ENCODE peak calls at places on chromosomes 16 and 17, in seven cellular contexts. I is OCI-LY7, C is fibroblast of the aortic adventitia, M is kidney, H is endodermal cell, X is psoas muscle, Z is cardiac muscle cell. D is an unnamed sample.

GRCh38 chr16:24508614-24509013 is 30.8 kb upstream of the RBBP6 start:
- DNase-seq in I (no peak), C (peak), M (no peak), H (no peak), X (no peak), Z (no peak), D (peak)

GRCh38 chr17:57995076-57995956 is 7.3 kb upstream of the VEZF1 start:
- DNase-seq in I (peak), C (peak), M (no peak), H (peak), X (peak), Z (peak), D (no peak)

GRCh38 chr16:46747777-46748651 is at the start of gene MYLK3:
- DNase-seq in I (no peak), C (no peak), M (no peak), H (peak), X (no peak), Z (peak), D (no peak)

GRCh38 chr16:59988591-59988990 is 1254.5 kb upstream of the GOT2 start:
- DNase-seq in I (no peak), C (no peak), M (no peak), H (no peak), X (no peak), Z (no peak), D (no peak)

GRCh38 chr17:21029032-21029431 is 13.8 kb downstream of the USP22 start:
- DNase-seq in I (no peak), C (peak), M (no peak), H (peak), X (peak), Z (no peak), D (peak)

GRCh38 chr17:249236-249993 is 68.0 kb upstream of the DOC2B start:
- DNase-seq in I (no peak), C (no peak), M (peak), H (no peak), X (no peak), Z (no peak), D (no peak)

GRCh38 chr17:48596735-48597491 is 3.3 kb upstream of the HOXB5 start:
- DNase-seq in I (no peak), C (no peak), M (peak), H (no peak), X (no peak), Z (no peak), D (no peak)

GRCh38 chr16:57892041-57892440 is 78.9 kb downstream of the CNGB1 start:
- DNase-seq in I (no peak), C (peak), M (no peak), H (no peak), X (no peak), Z (no peak), D (peak)

GRCh38 chr16:86050591-86051375 is 151.8 kb downstream of the IRF8 start:
- DNase-seq in I (no peak), C (no peak), M (peak), H (peak), X (no peak), Z (peak), D (no peak)

GRCh38 chr16:9039208-9039607 is 52.2 kb upstream of the HAPSTR1 start:
- DNase-seq in I (peak), C (peak), M (no peak), H (no peak), X (no peak), Z (peak), D (no peak)

GRCh38 chr17:43615330-43615729 is 46.4 kb downstream of the MEOX1 start:
- DNase-seq in I (no peak), C (peak), M (no peak), H (no peak), X (peak), Z (no peak), D (no peak)

GRCh38 chr16:8998114-8998513 is 34.4 kb upstream of the USP7 start:
- DNase-seq in I (no peak), C (peak), M (peak), H (no peak), X (no peak), Z (no peak), D (no peak)

GRCh38 chr17:7146115-7146514 is 31.5 kb upstream of the ASGR2 start:
- DNase-seq in I (no peak), C (peak), M (peak), H (peak), X (no peak), Z (no peak), D (no peak)

GRCh38 chr17:76732734-76733617 is 4.2 kb downstream of the SRSF2 start:
- DNase-seq in I (peak), C (peak), M (no peak), H (peak), X (no peak), Z (no peak), D (no peak)

GRCh38 chr17:76734080-76734840 is 2.9 kb downstream of the SRSF2 start:
- DNase-seq in I (peak), C (peak), M (no peak), H (no peak), X (no peak), Z (no peak), D (no peak)

GRCh38 chr17:76735586-76736348 is 1.4 kb downstream of the SRSF2 start:
- DNase-seq in I (peak), C (no peak), M (no peak), H (no peak), X (no peak), Z (no peak), D (no peak)

GRCh38 chr17:76735006-76735405 is 2.1 kb downstream of the SRSF2 start:
- DNase-seq in I (peak), C (peak), M (no peak), H (no peak), X (no peak), Z (no peak), D (no peak)

DNA sequence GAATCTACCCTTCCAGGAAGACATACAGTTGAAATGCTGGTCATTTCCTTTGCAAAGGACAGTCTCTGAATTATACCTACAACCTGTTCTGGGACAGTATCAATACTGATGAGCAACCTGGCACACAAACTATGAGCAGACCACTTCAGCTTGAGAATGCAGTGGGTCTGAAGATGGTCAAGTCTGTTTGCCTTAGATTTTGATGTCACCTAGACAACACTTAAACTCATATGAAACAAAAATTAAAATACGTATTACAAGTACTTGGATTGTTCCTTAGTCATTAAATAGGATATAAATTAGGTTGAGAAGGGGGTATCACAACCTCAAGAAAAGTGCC is 3.5 kb downstream of the SRSF2 start:
- DNase-seq in I (no peak), C (no peak), M (no peak), H (no peak), X (no peak), Z (no peak), D (no peak)
- H3K4me3 ChIP-seq in I (peak), C (peak), M (no peak), H (peak), X (peak), Z (peak), D (no peak)

GRCh38 chr17:81863123-81863675 is 2.9 kb upstream of the P4HB start:
- DNase-seq in I (no peak), C (peak), M (no peak), H (no peak), X (no peak), Z (no peak), D (no peak)
- H3K4me3 ChIP-seq in I (peak), C (no peak), M (no peak), H (peak), X (no peak), Z (no peak), D (no peak)

GRCh38 chr16:67173323-67173722 is 3.0 kb downstream of the NOL3 start:
- DNase-seq in I (no peak), C (no peak), M (no peak), H (peak), X (no peak), Z (no peak), D (no peak)

GRCh38 chr16:67170168-67170947 is at the start of gene NOL3:
- DNase-seq in I (no peak), C (peak), M (peak), H (peak), X (peak), Z (peak), D (peak)

GRCh38 chr16:67169642-67170167 is 633 bp upstream of the NOL3 start:
- DNase-seq in I (peak), C (no peak), M (no peak), H (peak), X (no peak), Z (peak), D (no peak)

GRCh38 chr16:67169011-67169451 is 1.3 kb upstream of the NOL3 start:
- DNase-seq in I (no peak), C (no peak), M (no peak), H (peak), X (no peak), Z (no peak), D (no peak)

DNA sequence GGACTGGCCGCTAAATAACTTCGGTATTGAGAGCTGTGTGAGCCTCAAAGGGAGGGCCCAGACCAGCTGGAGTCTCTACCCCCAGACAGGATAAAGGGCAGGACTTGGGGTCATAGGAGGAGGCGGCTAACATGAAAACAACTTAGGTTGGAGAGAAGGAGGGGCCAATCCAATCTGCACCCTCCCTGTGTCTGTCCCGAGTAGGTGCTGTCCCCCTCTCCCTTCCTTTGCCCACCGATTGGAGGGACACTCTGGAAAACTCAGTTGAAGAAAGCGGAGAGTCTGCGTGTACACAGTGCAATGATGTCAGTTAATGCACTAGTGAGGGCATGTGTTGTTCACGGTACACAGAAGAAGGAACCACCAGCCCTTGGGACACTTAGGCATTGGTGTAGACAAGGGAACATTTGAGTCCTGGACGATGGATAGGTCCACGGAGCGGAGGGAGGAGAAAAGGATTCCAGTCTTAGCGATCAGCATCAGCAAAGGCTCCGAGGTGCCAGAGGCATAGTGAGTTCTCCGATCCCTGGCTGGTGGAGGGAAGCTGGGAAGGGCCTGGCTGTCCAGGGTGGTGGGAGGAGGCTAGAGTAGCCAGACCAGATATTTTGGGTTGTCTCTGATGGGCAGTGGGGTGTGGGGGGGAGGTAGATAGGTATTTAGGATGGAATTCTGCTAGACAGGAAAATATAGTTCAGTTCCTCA is 761 bp downstream of the NOL3 start:
- DNase-seq in I (no peak), C (peak), M (peak), H (peak), X (no peak), Z (no peak), D (no peak)
- H3K4me3 ChIP-seq in I (peak), C (peak), M (peak), H (peak), X (peak), Z (peak), D (peak)

DNA sequence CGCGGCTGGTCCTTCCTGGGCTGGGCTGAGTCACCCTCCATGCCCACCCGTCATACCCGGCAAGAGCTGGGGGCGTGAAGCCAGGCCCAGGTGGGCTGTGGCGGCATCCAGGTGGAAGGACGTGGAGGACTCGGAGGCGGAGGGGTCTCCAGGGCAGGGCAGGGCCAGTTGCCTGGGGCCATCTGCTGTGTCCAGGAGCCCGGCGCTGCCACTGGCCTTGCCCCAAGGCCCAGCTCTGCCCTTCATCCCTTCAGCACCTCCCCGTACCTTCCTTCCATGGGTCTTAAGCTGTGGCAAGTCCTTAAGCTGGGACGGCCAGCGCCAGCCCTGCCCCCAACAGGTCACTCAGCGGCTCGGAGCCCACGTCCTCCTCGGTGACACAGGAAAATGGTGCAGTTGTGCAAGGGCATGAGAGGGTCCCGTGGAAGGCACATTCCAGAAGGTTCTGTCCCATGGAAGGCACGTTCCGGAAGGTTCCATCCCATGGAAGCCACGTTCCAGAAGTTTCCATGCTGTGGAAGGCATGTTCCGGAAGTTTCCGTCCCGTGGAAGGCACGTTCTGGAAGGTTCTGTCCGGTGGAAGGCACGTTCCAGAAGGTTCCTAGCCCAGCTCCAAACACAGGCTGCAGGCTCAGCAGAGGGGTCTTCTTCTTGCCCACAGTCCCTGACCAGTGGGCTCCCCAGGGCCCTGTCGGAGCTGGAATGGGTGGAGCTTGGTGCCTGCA is 10.4 kb upstream of the CDH15 start:
- DNase-seq in I (no peak), C (no peak), M (no peak), H (no peak), X (no peak), Z (no peak), D (no peak)
- H3K4me3 ChIP-seq in I (no peak), C (no peak), M (no peak), H (no peak), X (no peak), Z (no peak), D (no peak)

GRCh38 chr16:81319221-81319912 is 4.6 kb downstream of the GAN start:
- DNase-seq in I (no peak), C (peak), M (no peak), H (peak), X (no peak), Z (peak), D (no peak)
- H3K4me3 ChIP-seq in I (no peak), C (peak), M (no peak), H (no peak), X (no peak), Z (peak), D (no peak)

DNA sequence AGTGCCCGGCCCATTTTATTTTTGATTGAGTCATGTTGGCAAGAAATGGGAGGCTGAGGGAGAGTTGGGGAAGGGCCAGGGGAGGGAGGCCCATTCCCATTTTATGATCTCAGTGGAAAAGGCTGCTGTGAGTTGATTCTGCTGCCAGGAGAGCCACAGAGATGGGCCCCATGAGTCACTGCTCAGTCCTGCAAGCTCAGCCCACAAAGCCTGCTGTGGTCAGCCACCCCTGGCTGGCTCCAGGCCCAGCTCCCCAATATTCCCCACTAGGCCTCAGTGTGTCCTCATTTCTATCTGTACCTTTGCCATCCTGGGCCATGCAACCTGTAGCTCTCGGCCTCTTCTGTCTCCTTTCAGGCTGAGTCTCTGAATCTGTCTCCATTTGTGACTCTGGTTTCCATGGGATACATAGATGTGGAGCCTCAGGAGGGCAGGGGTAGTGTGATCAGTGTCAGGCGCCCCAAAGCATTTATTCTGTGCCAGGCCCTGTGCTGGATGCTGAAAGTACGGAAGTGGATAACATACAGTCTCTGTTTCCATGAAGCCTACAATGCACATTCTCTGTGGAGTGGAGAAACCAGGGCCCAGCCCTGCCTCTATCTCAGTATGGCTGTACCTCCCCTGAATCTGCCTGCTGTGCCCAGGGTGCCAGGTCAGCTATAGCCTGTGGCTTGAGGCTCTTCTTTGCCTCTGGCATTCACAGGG is 1.9 kb upstream of the PLEKHG4 start:
- DNase-seq in I (no peak), C (peak), M (peak), H (no peak), X (peak), Z (no peak), D (peak)
- H3K4me3 ChIP-seq in I (no peak), C (peak), M (no peak), H (peak), X (no peak), Z (no peak), D (peak)

D was measured in skeletal muscle cell.